ENCODE peak calls at places on chromosomes 2 and 18, in five cellular contexts. H is WERI-Rb-1, C is mucosa of descending colon, I is testis, B is stomach. W is an unnamed sample.

GRCh38 chr2:188425266-188425665 is 133.6 kb downstream of the GULP1 start:
- DNase-seq in B (no peak), H (no peak), C (no peak), I (no peak), W (no peak)

GRCh38 chr2:226002438-226002837 is 602.9 kb downstream of the NYAP2 start:
- DNase-seq in I (peak; percentile 23), C (no peak), H (no peak), B (no peak), W (no peak)

GRCh38 chr2:170943596-170943995 is 14.5 kb downstream of the GORASP2 start:
- DNase-seq in B (no peak), I (no peak), C (no peak), H (no peak), W (no peak)

GRCh38 chr2:3495956-3496355 is 23.4 kb downstream of the ADI1 start:
- DNase-seq in C (no peak), I (no peak), B (no peak), H (peak; percentile 1), W (no peak)

GRCh38 chr18:8279931-8280330 is 329.3 kb upstream of the RAB12 start:
- DNase-seq in H (no peak), I (no peak), B (no peak), C (no peak), W (no peak)

GRCh38 chr2:134359367-134360081 is 105.7 kb downstream of the MGAT5 start:
- DNase-seq in H (peak; percentile 40), C (peak; percentile 74), I (no peak), B (no peak), W (peak; percentile 67)

GRCh38 chr2:202541137-202541536 is 93.6 kb upstream of the FAM117B start:
- DNase-seq in H (no peak), I (peak; percentile 19), C (no peak), B (peak; percentile 34), W (no peak)

GRCh38 chr2:174450021-174450816 is 36.6 kb downstream of the GPR155 start:
- DNase-seq in H (no peak), C (no peak), B (no peak), I (no peak), W (no peak)

GRCh38 chr2:37786854-37787253 is 115.4 kb upstream of the CDC42EP3 start:
- DNase-seq in H (no peak), C (peak; percentile 63), I (no peak), B (no peak), W (peak; percentile 80)

GRCh38 chr2:190578158-190579057 is 43.9 kb upstream of the NEMP2 start:
- DNase-seq in C (no peak), H (no peak), I (peak; percentile 49), B (peak; percentile 65), W (peak; percentile 5)

GRCh38 chr2:94871226-94872087 is at the start of gene TEKT4:
- DNase-seq in I (no peak), H (peak; percentile 59), B (no peak), C (peak; percentile 40), W (peak; percentile 75)
- H3K4me3 ChIP-seq in I (no peak within 1 kb of the TSS), H (peak within 1 kb of the TSS; percentile 37), B (no peak within 1 kb of the TSS), C (no peak within 1 kb of the TSS), W (peak within 1 kb of the TSS; percentile 40)

GRCh38 chr18:78796693-78797455 is 182.7 kb upstream of the SALL3 start:
- DNase-seq in I (peak; percentile 86), B (no peak), H (no peak), C (no peak), W (no peak)
- H3K9me3 ChIP-seq in I (no peaks in the 10 kb centered on the region), B (no peaks in the 10 kb centered on the region), H (no peaks in the 10 kb centered on the region), C (no peaks in the 10 kb centered on the region), W (no peaks in the 10 kb centered on the region)

GRCh38 chr2:128595763-128596452 is 277.2 kb upstream of the HS6ST1 start:
- DNase-seq in H (no peak), B (peak; percentile 20), C (no peak), I (peak; percentile 11), W (no peak)

GRCh38 chr2:128596453-128597430 is 278.1 kb upstream of the HS6ST1 start:
- DNase-seq in B (peak; percentile 19), H (no peak), C (no peak), I (peak; percentile 9), W (no peak)

GRCh38 chr2:128593518-128594272 is 275.0 kb upstream of the HS6ST1 start:
- DNase-seq in I (peak; percentile 16), H (peak; percentile 55), C (no peak), B (peak; percentile 19), W (peak; percentile 21)

GRCh38 chr2:128594273-128594910 is 275.7 kb upstream of the HS6ST1 start:
- DNase-seq in I (peak; percentile 11), H (no peak), C (no peak), B (peak; percentile 16), W (no peak)

DNA sequence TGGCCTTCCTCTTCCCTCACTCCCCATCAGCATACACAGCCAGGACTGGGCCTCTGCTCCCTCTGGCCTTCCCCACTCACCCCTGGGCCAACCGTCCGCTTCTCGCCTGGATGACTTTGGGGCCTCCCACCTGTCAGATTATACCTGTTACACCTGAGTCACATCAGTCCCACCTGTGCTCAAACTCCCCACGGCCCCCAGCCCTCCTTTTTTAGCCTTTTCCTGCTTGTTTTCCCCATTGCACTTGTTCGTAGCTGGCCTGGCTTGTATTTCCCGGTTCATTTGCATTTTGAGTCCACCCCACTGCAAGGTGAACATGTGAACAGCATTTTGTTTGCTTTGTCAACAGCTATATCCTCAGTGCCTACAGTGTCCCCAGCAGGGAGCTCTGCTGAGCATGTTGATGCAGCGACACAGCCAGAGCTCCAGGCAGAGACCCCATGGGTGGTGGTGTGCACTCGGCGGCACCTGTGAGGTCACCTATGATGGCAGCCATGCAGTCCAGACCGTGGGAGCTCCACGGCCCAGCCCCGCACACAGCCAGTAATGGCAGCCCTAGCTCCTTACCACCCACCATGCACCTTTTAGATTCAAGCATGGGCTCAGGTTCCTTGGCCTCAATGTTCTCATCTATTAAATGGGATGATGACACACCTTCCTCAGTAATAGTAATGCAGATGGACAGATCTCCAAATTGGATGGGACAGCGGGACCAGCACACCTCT is 276.4 kb upstream of the HS6ST1 start:
- DNase-seq in I (peak; percentile 10), C (no peak), H (no peak), B (peak; percentile 27), W (no peak)
- H3K4me3 ChIP-seq in I (no peak overlapping the region), C (no peak overlapping the region), H (no peak overlapping the region), B (no peak overlapping the region), W (no peak overlapping the region)

DNA sequence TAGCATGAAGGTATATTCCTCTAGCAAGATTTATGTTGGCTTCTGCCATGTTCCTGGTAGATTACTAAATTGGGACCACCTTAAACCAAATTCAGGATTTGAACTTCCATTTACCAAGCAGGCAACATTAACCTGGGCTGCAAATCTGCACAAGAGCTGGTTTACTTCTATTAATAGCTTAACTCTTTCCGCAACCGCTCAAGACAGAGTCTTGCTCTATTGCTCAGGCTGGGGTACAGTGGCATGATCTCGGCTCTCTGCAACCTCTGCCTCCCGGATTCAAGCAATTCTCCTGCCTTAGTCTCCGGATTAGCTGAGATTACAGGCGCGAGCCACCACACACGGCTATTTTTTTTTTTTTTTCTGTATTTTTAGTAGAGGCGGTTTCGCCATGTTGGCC is 8.4 kb downstream of the MARCHF7 start:
- DNase-seq in B (no peak), C (no peak), H (no peak), I (no peak), W (no peak)
- H3K9me3 ChIP-seq in B (no peaks in the 10 kb centered on the region), C (no peaks in the 10 kb centered on the region), H (no peaks in the 10 kb centered on the region), I (no peaks in the 10 kb centered on the region), W (no peaks in the 10 kb centered on the region)

DNA sequence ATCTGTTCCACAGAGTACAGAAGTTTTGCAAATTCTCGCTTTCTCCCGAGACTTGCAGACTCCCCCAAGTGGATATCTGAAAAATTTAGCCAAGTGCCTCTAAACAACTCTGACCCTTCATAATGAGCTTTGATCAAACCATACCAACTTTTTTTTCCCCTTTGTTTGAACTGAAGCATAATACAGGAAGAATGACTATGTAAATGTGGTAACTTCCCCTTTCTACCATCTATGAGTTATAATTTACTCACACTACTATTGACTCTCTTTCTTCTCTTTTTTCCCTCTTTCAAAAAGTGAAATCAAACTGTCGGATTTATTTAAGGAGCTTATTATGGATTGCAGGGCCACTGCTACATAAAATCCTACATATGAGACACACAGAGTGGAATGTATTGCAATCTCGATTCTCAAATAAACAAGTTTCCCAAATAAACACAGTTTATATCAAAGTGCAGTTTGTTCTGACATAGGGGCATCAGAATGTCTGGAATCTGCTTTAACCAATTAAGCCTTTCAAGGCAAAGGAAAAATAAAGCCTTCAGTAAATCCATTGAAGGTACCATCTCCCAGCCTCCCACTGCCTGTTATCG is 1.4 kb upstream of the ZNF804A start:
- DNase-seq in C (no peak), H (no peak), B (no peak), I (no peak), W (no peak)
- H3K4me3 ChIP-seq in C (no peak overlapping the region), H (peak overlapping the region; percentile 70), B (peak overlapping the region; percentile 58), I (peak overlapping the region; percentile 59), W (no peak overlapping the region)

DNA sequence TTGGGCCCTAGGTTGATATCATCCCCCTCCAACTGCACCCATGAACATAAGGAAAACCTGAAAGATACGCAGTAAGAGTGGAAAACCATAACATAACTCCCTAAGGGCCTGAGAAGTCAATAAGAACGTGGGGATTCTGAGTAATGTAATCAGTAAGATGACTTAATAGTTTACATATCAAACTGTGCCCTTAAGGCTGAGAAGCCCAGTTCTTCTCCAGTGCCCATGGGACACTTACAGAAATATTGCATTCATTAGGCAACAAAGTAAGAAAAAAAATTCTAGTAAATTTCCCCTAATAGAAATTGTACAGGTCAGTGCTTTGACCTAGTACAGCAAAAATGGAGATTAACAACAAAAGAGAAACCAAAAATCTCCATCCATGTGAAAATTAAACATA is 139.8 kb upstream of the HS6ST1 start:
- DNase-seq in B (no peak), C (no peak), H (no peak), I (no peak), W (no peak)
- H3K9me3 ChIP-seq in B (peaks cover 4% of the 10 kb centered on the region), C (no peaks in the 10 kb centered on the region), H (no peaks in the 10 kb centered on the region), I (no peaks in the 10 kb centered on the region), W (no peaks in the 10 kb centered on the region)

DNA sequence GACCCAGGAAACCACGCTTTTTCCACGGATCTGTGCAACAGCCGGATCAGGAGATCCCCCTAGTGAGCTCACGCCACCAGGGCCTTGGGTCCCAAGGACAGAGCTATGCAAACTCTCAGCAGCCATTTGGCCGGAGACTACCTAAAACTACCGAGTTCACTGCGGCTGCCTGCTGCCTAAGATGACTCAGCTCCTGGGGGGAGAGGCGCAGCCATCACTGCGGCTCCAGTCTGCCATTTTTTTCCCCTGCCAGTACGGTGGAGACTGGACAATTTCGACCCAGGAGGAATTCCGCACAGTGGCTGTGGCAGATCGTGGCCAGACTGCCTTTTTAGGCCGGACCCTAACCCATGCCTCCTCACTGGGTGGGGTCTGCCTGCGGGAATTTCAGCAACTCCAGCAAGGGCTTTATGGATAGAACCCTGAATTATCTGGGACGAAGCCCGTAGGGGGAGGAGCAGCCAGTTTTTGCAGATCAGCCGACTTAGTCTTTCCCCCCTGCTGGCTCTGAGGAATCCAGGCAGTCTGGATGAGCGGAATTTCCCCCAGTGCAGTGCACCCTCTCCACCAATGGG is 424.9 kb upstream of the UBE2E3 start:
- DNase-seq in H (no peak), B (no peak), C (no peak), I (no peak), W (no peak)
- H3K4me3 ChIP-seq in H (no peak overlapping the region), B (no peak overlapping the region), C (no peak overlapping the region), I (peak overlapping the region; percentile 39), W (no peak overlapping the region)

GRCh38 chr18:70219688-70220087 is 14.2 kb upstream of the RTTN start:
- DNase-seq in I (no peak), H (no peak), B (no peak), C (no peak), W (no peak)
- H3K9me3 ChIP-seq in I (no peaks in the 10 kb centered on the region), H (no peaks in the 10 kb centered on the region), B (no peaks in the 10 kb centered on the region), C (no peaks in the 10 kb centered on the region), W (no peaks in the 10 kb centered on the region)

GRCh38 chr18:28178720-28179119 is 1.8 kb upstream of the CDH2 start:
- DNase-seq in B (no peak), C (no peak), I (no peak), H (no peak), W (peak; percentile 10)
- H3K4me3 ChIP-seq in B (no peak overlapping the region), C (no peak overlapping the region), I (peak overlapping the region; percentile 85), H (peak overlapping the region; percentile 82), W (no peak overlapping the region)